ENCODE peak calls at places on chromosomes 13 and 19, in five cellular contexts. J is K562, Z is HepG2, R is GM12891, L is H1. I is an unnamed sample.

GRCh38 chr19:11480927-11481776 is at the start of gene ELAVL3:
- DNase-seq in Z (no peak), R (no peak), J (no peak), L (no peak), I (peak)

GRCh38 chr19:33278023-33278402 is 24.3 kb downstream of the CEBPA start:
- DNase-seq in J (no peak), L (no peak), R (no peak), Z (no peak), I (no peak)

GRCh38 chr19:39613597-39613996 is 11.3 kb downstream of the LGALS13 start:
- DNase-seq in L (no peak), Z (no peak), J (no peak), R (no peak), I (no peak)

GRCh38 chr13:53112522-53112921 is 83.9 kb downstream of the OLFM4 start:
- DNase-seq in L (no peak), J (no peak), R (no peak), Z (no peak), I (no peak)

GRCh38 chr13:52599037-52599852 is 43.0 kb upstream of the HNRNPA1L2 start:
- DNase-seq in J (no peak), L (no peak), Z (no peak), R (no peak), I (no peak)

GRCh38 chr19:55460670-55461258 is 678 bp downstream of the ISOC2 start:
- DNase-seq in L (no peak), Z (peak), J (peak), R (no peak), I (no peak)

GRCh38 chr13:72656357-72656756 is 71.1 kb downstream of the MZT1 start:
- DNase-seq in J (no peak), L (no peak), R (no peak), Z (no peak), I (no peak)

GRCh38 chr13:114110091-114110829 is 22.2 kb downstream of the RASA3 start:
- DNase-seq in L (no peak), J (no peak), Z (no peak), R (peak), I (peak)

GRCh38 chr13:33285420-33286124 is at the start of gene STARD13:
- DNase-seq in J (peak), L (peak), Z (peak), R (peak), I (peak)

GRCh38 chr19:50427997-50428425 is 4.7 kb upstream of the MYBPC2 start:
- DNase-seq in Z (no peak), L (peak), R (no peak), J (no peak), I (no peak)

GRCh38 chr13:107138468-107138867 is 570.5 kb upstream of the ARGLU1 start:
- DNase-seq in L (no peak), R (no peak), Z (no peak), J (no peak), I (no peak)

GRCh38 chr13:41610426-41610825 is 153.1 kb downstream of the RGCC start:
- DNase-seq in L (no peak), R (no peak), J (no peak), Z (peak), I (no peak)

GRCh38 chr19:33280351-33280921 is 21.9 kb downstream of the CEBPA start:
- DNase-seq in L (no peak), R (peak), Z (no peak), J (no peak), I (peak)

GRCh38 chr13:69109891-69110525 is 997.6 kb upstream of the ATXN8OS start:
- DNase-seq in J (no peak), R (no peak), Z (no peak), L (no peak), I (no peak)

GRCh38 chr13:66803759-66804456 is 426.2 kb downstream of the PCDH9 start:
- DNase-seq in Z (no peak), J (no peak), L (no peak), R (no peak), I (no peak)

GRCh38 chr19:18481505-18482222 is 40.2 kb downstream of the ELL start:
- DNase-seq in J (no peak), Z (no peak), R (no peak), L (no peak), I (no peak)

GRCh38 chr19:33064778-33065550 is at the start of gene RHPN2:
- DNase-seq in R (peak), Z (peak), J (peak), L (no peak), I (peak)

DNA sequence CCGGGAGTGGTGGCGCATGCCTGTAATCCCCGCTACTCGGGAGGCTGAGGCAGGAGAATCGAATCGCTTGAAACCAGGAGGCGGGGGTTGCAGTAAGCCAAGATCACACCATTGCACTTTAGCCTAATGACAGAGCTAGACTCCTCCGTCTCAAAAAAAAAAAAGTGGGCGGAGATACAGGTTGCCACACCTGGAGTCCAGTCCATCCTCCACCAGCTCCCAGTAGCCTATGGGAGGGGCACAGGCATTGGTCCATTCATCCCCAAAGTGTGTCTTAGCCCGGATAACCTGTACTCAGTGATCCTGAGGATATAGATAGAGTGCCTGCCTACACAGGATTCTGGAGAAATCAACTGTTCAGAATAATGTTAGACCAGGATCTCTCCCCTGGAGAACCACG is 3.3 kb upstream of the DOT1L start:
- DNase-seq in J (no peak), L (no peak), R (no peak), Z (no peak), I (no peak)
- TF ChIP-seq TAF1 in J (no peak), L (no peak), R (no peak), Z (no peak), I (no peak)

DNA sequence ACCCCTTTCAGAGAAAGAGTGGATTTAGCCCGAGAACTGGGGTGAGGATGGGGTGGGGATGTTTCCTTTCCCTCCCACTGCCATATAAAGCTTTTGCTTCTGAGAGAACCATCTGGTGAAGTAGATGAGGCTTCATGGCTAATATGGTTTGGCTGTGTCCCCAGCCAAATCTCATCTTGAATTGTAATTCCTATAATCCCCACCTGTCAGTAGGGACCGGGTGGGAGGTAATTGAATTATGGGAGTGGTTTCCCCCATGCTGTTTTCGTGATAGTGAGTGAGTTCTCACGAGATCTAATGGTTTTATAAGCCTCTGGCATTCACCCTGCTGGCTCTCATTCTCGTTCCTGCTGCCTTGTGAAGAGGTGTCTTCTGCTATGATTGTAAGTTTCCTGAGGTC is 270.9 kb downstream of the LMO7 start:
- DNase-seq in Z (no peak), L (no peak), R (no peak), J (no peak), I (no peak)
- TF ChIP-seq TAF1 in Z (no peak), L (no peak), R (no peak), J (no peak), I (no peak)

GRCh38 chr19:1445185-1445931 is 4.6 kb upstream of the APC2 start:
- DNase-seq in Z (peak), L (no peak), R (peak), J (peak), I (peak)
- TF ChIP-seq TAF1 in Z (no peak), L (no peak), R (no peak), J (no peak), I (no peak)

GRCh38 chr13:43100667-43101066 is 77.3 kb downstream of the DNAJC15 start:
- DNase-seq in J (no peak), R (no peak), Z (no peak), L (no peak), I (no peak)

GRCh38 chr13:43095771-43096719 is 72.7 kb downstream of the DNAJC15 start:
- DNase-seq in J (no peak), Z (no peak), R (no peak), L (no peak), I (no peak)

GRCh38 chr13:43089912-43090498 is 66.6 kb downstream of the DNAJC15 start:
- DNase-seq in Z (no peak), R (no peak), L (no peak), J (no peak), I (no peak)

DNA sequence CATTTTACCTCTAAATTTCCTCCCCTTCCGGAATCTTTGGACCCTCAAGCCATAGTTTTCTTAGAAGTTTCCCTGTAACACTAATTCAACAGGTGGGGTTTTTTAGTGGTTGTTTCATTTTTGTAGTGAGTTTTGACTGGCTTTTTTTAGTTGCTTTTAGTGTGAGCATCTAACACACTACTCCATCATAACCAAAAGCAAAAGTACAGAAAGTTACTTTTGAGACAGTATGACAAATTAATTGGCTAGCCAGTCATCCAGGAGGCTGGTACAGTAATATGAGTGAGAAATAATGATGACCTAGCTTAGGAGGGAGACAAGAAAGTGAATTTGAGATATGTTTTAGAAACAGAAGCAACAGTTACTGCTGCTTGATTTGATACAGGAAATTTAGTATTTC is 71.5 kb downstream of the DNAJC15 start:
- DNase-seq in L (no peak), Z (no peak), J (no peak), R (no peak), I (no peak)
- TF ChIP-seq TAF1 in L (no peak), Z (no peak), J (no peak), R (no peak), I (no peak)

GRCh38 chr13:62371737-62372136 is 956.1 kb upstream of the PCDH20 start:
- DNase-seq in L (no peak), J (no peak), R (no peak), Z (no peak), I (no peak)
- TF ChIP-seq TAF1 in L (no peak), J (no peak), R (no peak), Z (no peak), I (no peak)

GRCh38 chr13:101339202-101339601 is 77.1 kb downstream of the NALCN start:
- DNase-seq in R (no peak), Z (no peak), L (no peak), J (no peak), I (no peak)
- TF ChIP-seq TAF1 in R (no peak), Z (no peak), L (no peak), J (no peak), I (no peak)

GRCh38 chr13:49443689-49444516 is at the start of the genes CAB39L and SETDB2:
- DNase-seq in Z (peak), R (peak), L (peak), J (peak), I (peak)

GRCh38 chr13:49441846-49442245 is 2.0 kb downstream of the CAB39L start:
- DNase-seq in L (no peak), R (no peak), Z (no peak), J (no peak), I (no peak)

GRCh38 chr13:49446473-49446872 is 2.4 kb downstream of the SETDB2 start:
- DNase-seq in L (no peak), R (no peak), Z (no peak), J (no peak), I (no peak)

GRCh38 chr13:49443327-49443688 is 556 bp downstream of the CAB39L start:
- DNase-seq in Z (peak), R (no peak), J (no peak), L (no peak), I (no peak)

GRCh38 chr13:49444517-49445395 is 682 bp downstream of the SETDB2 start:
- DNase-seq in Z (peak), L (no peak), R (no peak), J (no peak), I (no peak)
- TF ChIP-seq TAF1 in Z (peak), L (no peak), R (peak), J (no peak), I (peak)

DNA sequence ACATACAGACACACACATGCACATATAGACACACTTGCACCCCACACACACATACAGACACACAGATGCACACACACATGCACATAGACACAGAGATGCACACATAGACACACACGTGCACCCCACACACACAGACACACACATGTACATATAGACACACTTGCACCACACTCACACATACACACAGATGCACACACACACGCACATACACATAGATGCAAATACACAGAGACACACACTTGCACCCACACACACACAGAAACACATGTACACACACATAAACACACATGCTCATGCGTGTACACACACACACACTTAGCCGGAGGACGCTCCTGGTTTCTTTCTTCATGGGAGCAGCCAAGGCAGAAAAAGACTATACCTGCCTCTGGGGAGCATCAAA is 10.0 kb downstream of the COL4A2 start:
- DNase-seq in L (no peak), R (no peak), J (no peak), Z (no peak), I (no peak)
- TF ChIP-seq TAF1 in L (no peak), R (no peak), J (no peak), Z (no peak), I (no peak)